ENCODE peak calls at places on chromosomes 1 and 21, in six cellular contexts. One of them, this sample, is unnamed.

GRCh38 chr1:175148068-175148467 is 44.5 kb downstream of the KIAA0040 start:
- DNase-seq in endothelial cell of umbilical vein: no peak
- DNase-seq in GM12878: no peak
- DNase-seq in HCT116: no peak
- DNase-seq in H1: no peak
- DNase-seq in HepG2: no peak
- DNase-seq in this sample: no peak

GRCh38 chr1:228410015-228410414 is 3.4 kb upstream of the TRIM11 start:
- DNase-seq in endothelial cell of umbilical vein: no peak
- DNase-seq in GM12878: no peak
- DNase-seq in HCT116: no peak
- DNase-seq in H1: no peak
- DNase-seq in HepG2: peak
- DNase-seq in this sample: peak

GRCh38 chr1:109929170-109929569 is 18.5 kb downstream of the CSF1 start:
- DNase-seq in endothelial cell of umbilical vein: no peak
- DNase-seq in GM12878: no peak
- DNase-seq in HCT116: no peak
- DNase-seq in H1: no peak
- DNase-seq in HepG2: no peak
- DNase-seq in this sample: no peak

GRCh38 chr1:83845437-83846071 is 153.4 kb downstream of the TTLL7 start:
- DNase-seq in endothelial cell of umbilical vein: no peak
- DNase-seq in GM12878: no peak
- DNase-seq in HCT116: no peak
- DNase-seq in H1: no peak
- DNase-seq in HepG2: peak
- DNase-seq in this sample: no peak

GRCh38 chr21:26449161-26449560 is 123.9 kb downstream of the CYYR1 start:
- DNase-seq in endothelial cell of umbilical vein: peak
- DNase-seq in GM12878: no peak
- DNase-seq in HCT116: no peak
- DNase-seq in H1: no peak
- DNase-seq in HepG2: no peak
- DNase-seq in this sample: peak

GRCh38 chr21:42405064-42406059 is 1.7 kb downstream of the UBASH3A start:
- DNase-seq in endothelial cell of umbilical vein: no peak
- DNase-seq in GM12878: no peak
- DNase-seq in HCT116: no peak
- DNase-seq in H1: no peak
- DNase-seq in HepG2: no peak
- DNase-seq in this sample: no peak

GRCh38 chr1:103191327-103191726 is 83.0 kb upstream of the COL11A1 start:
- DNase-seq in endothelial cell of umbilical vein: no peak
- DNase-seq in GM12878: no peak
- DNase-seq in HCT116: no peak
- DNase-seq in H1: no peak
- DNase-seq in HepG2: no peak
- DNase-seq in this sample: peak

GRCh38 chr1:65174585-65174984 is 26.6 kb downstream of the AK4 start:
- DNase-seq in endothelial cell of umbilical vein: no peak
- DNase-seq in GM12878: peak
- DNase-seq in HCT116: peak
- DNase-seq in H1: no peak
- DNase-seq in HepG2: no peak
- DNase-seq in this sample: peak

GRCh38 chr1:13749543-13750307 is 49.7 kb downstream of the PRDM2 start:
- DNase-seq in endothelial cell of umbilical vein: peak
- DNase-seq in GM12878: no peak
- DNase-seq in HCT116: no peak
- DNase-seq in H1: peak
- DNase-seq in HepG2: peak
- DNase-seq in this sample: peak

GRCh38 chr1:60935599-60935990 is 146.8 kb upstream of the NFIA start:
- DNase-seq in endothelial cell of umbilical vein: no peak
- DNase-seq in GM12878: no peak
- DNase-seq in HCT116: no peak
- DNase-seq in H1: no peak
- DNase-seq in HepG2: no peak
- DNase-seq in this sample: no peak

GRCh38 chr1:45243476-45244343 is 37.3 kb upstream of the ZSWIM5 start:
- DNase-seq in endothelial cell of umbilical vein: no peak
- DNase-seq in GM12878: no peak
- DNase-seq in HCT116: no peak
- DNase-seq in H1: no peak
- DNase-seq in HepG2: no peak
- DNase-seq in this sample: no peak

GRCh38 chr1:35178874-35179380 is 14.0 kb downstream of the SFPQ start:
- DNase-seq in endothelial cell of umbilical vein: no peak
- DNase-seq in GM12878: no peak
- DNase-seq in HCT116: no peak
- DNase-seq in H1: no peak
- DNase-seq in HepG2: peak
- DNase-seq in this sample: no peak

GRCh38 chr1:11831945-11832725 is 15.4 kb downstream of the NPPA start:
- DNase-seq in endothelial cell of umbilical vein: no peak
- DNase-seq in GM12878: no peak
- DNase-seq in HCT116: no peak
- DNase-seq in H1: no peak
- DNase-seq in HepG2: no peak
- DNase-seq in this sample: no peak

GRCh38 chr21:39125752-39126485 is 57.3 kb downstream of the PSMG1 start:
- DNase-seq in endothelial cell of umbilical vein: peak
- DNase-seq in GM12878: no peak
- DNase-seq in HCT116: peak
- DNase-seq in H1: peak
- DNase-seq in HepG2: peak
- DNase-seq in this sample: peak

GRCh38 chr1:204344665-204345064 is 15.1 kb downstream of the PLEKHA6 start:
- DNase-seq in endothelial cell of umbilical vein: no peak
- DNase-seq in GM12878: no peak
- DNase-seq in HCT116: no peak
- DNase-seq in H1: no peak
- DNase-seq in HepG2: no peak
- DNase-seq in this sample: no peak

GRCh38 chr1:46303038-46303871 is at the start of the genes LRRC41 and UQCRH:
- DNase-seq in endothelial cell of umbilical vein: peak
- DNase-seq in GM12878: peak
- DNase-seq in HCT116: peak
- DNase-seq in H1: peak
- DNase-seq in HepG2: peak
- DNase-seq in this sample: peak

GRCh38 chr1:46301406-46302090 is 1.9 kb downstream of the LRRC41 start:
- DNase-seq in endothelial cell of umbilical vein: no peak
- DNase-seq in GM12878: no peak
- DNase-seq in HCT116: no peak
- DNase-seq in H1: peak
- DNase-seq in HepG2: peak
- DNase-seq in this sample: peak

GRCh38 chr1:46303872-46304326 is 401 bp downstream of the UQCRH start:
- DNase-seq in endothelial cell of umbilical vein: peak
- DNase-seq in GM12878: no peak
- DNase-seq in HCT116: no peak
- DNase-seq in H1: no peak
- DNase-seq in HepG2: no peak
- DNase-seq in this sample: no peak

GRCh38 chr1:46300673-46301405 is 2.6 kb downstream of the LRRC41 start:
- DNase-seq in endothelial cell of umbilical vein: peak
- DNase-seq in GM12878: no peak
- DNase-seq in HCT116: no peak
- DNase-seq in H1: no peak
- DNase-seq in HepG2: no peak
- DNase-seq in this sample: peak

GRCh38 chr1:46302091-46303037 is 1.1 kb downstream of the LRRC41 start:
- DNase-seq in endothelial cell of umbilical vein: peak
- DNase-seq in GM12878: no peak
- DNase-seq in HCT116: no peak
- DNase-seq in H1: peak
- DNase-seq in HepG2: peak
- DNase-seq in this sample: peak
- H2AFZ ChIP-seq in endothelial cell of umbilical vein: peak
- H2AFZ ChIP-seq in GM12878: peak
- H2AFZ ChIP-seq in HCT116: no peak
- H2AFZ ChIP-seq in H1: no peak
- H2AFZ ChIP-seq in HepG2: no peak
- H2AFZ ChIP-seq in this sample: peak

GRCh38 chr1:213934642-213935041 is 53.1 kb upstream of the PROX1 start:
- DNase-seq in endothelial cell of umbilical vein: no peak
- DNase-seq in GM12878: no peak
- DNase-seq in HCT116: no peak
- DNase-seq in H1: no peak
- DNase-seq in HepG2: no peak
- DNase-seq in this sample: no peak
- TF ChIP-seq POLR2A in endothelial cell of umbilical vein: no peak
- TF ChIP-seq POLR2A in GM12878: no peak
- TF ChIP-seq POLR2A in HCT116: no peak
- TF ChIP-seq POLR2A in H1: no peak
- TF ChIP-seq POLR2A in HepG2: no peak
- TF ChIP-seq POLR2A in this sample: no peak

DNA sequence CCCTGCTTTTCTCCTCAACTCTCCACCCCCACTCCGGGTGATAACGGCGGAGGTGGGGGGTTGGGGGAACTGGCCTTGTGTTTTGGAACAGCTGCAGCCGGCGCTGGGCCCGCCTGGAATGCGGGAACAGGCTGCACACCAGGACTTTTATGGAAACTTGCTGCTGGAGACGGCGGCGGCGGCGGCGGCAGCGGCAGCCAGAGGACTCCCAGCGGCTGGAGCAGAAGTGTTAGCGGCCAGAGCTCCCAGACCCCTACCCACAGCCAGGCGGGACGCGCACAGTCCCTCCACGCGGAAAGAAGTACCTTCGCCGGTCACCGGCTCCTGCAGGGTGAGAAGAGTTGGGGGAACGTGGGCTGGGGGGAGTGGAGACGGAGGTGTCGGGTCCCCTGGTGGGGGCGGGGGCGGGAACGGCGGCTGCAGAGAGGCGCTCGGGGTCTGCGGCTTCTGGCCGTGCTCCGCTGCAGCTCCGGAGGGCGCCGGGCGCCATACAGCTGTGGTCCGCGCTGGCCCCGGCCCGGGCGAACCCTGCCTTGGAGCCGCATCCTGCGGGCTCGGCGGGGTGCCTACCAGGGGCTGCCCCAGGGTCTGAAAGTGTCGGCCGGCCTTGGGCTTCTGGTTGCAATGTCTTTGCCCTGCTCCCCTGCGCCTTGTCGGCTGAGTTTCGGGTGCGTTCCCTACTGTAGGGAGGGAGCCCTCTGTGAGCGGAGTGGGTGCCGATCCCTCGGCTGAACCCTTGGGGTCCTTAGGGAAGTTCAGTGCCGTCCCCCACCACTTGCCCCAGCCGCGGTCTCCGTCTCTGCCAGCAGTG is at the start of gene NEXN:
- DNase-seq in endothelial cell of umbilical vein: peak
- DNase-seq in GM12878: no peak
- DNase-seq in HCT116: no peak
- DNase-seq in H1: peak
- DNase-seq in HepG2: peak
- DNase-seq in this sample: peak
- H2AFZ ChIP-seq in endothelial cell of umbilical vein: peak
- H2AFZ ChIP-seq in GM12878: peak
- H2AFZ ChIP-seq in HCT116: no peak
- H2AFZ ChIP-seq in H1: peak
- H2AFZ ChIP-seq in HepG2: peak
- H2AFZ ChIP-seq in this sample: peak

DNA sequence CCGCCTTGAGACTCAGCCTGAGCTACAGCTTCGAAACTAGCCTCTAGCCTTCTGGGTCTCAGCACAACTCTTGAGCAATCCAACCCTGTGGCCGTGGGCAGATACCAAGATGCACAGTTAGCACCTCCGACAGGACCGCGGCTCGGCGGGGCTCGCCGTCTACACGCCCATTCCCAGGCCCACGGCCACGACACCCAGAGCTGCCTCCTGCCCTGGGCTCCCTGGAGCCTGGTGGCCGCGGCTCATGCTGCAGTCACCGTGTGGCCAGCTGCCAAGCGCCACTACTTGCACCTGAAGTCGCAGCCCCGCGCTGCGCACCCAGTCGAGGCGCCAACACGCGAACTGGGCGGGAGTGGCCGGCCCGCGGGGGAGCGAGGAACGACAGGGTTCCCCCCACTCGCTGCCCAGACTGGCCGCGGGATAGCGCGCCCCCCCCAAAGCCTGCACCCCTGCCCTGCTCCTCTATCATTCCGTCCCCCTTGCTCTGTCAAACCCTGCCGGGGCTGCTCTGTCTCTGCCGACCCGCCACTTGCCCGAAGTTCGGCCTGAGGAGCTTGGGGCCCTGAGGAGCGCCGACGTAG is 729 bp upstream of the CDCA8 start:
- DNase-seq in endothelial cell of umbilical vein: peak
- DNase-seq in GM12878: no peak
- DNase-seq in HCT116: peak
- DNase-seq in H1: no peak
- DNase-seq in HepG2: peak
- DNase-seq in this sample: peak
- TF ChIP-seq POLR2A in endothelial cell of umbilical vein: no peak
- TF ChIP-seq POLR2A in GM12878: peak
- TF ChIP-seq POLR2A in HCT116: no peak
- TF ChIP-seq POLR2A in H1: no peak
- TF ChIP-seq POLR2A in HepG2: no peak
- TF ChIP-seq POLR2A in this sample: no peak